ENCODE peak calls at places on chromosomes 3 and 15, in five cellular contexts. H is fibroblast of lung, M is thoracic aorta, V is cardiac muscle cell, Y is gastrocnemius medialis. E is an unnamed sample.
A peak's percentile ranks its signal among the peaks of the same experiment; 100 is the strongest.

GRCh38 chr3:194617827-194618226 is 15.4 kb downstream of the TMEM44 start:
- DNase-seq in V (no peak), H (peak; percentile 8), M (no peak), Y (no peak), E (no peak)

GRCh38 chr3:37520802-37521350 is 340.8 kb upstream of the CTDSPL start:
- DNase-seq in M (no peak), H (no peak), Y (no peak), V (no peak), E (no peak)

GRCh38 chr15:70234256-70234965 is 136.7 kb upstream of the TLE3 start:
- DNase-seq in Y (no peak), V (no peak), M (no peak), H (peak; percentile 43), E (no peak)

GRCh38 chr15:71685420-71685993 is 124.8 kb upstream of the NR2E3 start:
- DNase-seq in H (no peak), M (no peak), Y (no peak), V (no peak), E (no peak)

GRCh38 chr15:31840849-31841476 is 189.4 kb upstream of the CHRNA7 start:
- DNase-seq in Y (no peak), H (no peak), M (no peak), V (no peak), E (no peak)

GRCh38 chr3:149336925-149337324 is 3.5 kb upstream of the TM4SF18 start:
- DNase-seq in V (no peak), M (no peak), H (no peak), Y (no peak), E (no peak)

GRCh38 chr15:58465866-58466517 is 34.2 kb downstream of the LIPC start:
- DNase-seq in Y (no peak), H (no peak), V (no peak), M (no peak), E (no peak)

GRCh38 chr15:99279783-99280307 is 28.6 kb downstream of the LRRC28 start:
- DNase-seq in M (no peak), H (no peak), V (no peak), Y (no peak), E (no peak)

GRCh38 chr3:72663429-72663828 is 184.8 kb downstream of the SHQ1 start:
- DNase-seq in H (no peak), V (no peak), M (no peak), Y (no peak), E (no peak)

GRCh38 chr3:73625124-73625665 is 454 bp upstream of the PDZRN3 start:
- DNase-seq in Y (no peak), M (no peak), H (peak; percentile 71), V (peak; percentile 83), E (no peak)

GRCh38 chr15:43749690-43750345 is 3.6 kb downstream of the PDIA3 start:
- DNase-seq in V (no peak), M (no peak), H (no peak), Y (no peak), E (no peak)

GRCh38 chr15:61762682-61763081 is 297.6 kb downstream of the VPS13C start:
- DNase-seq in Y (no peak), H (no peak), V (no peak), M (no peak), E (no peak)

GRCh38 chr3:73669268-73669667 is 44.5 kb upstream of the PDZRN3 start:
- DNase-seq in H (peak; percentile 56), M (no peak), Y (no peak), V (no peak), E (no peak)

GRCh38 chr3:159187232-159187631 is 385.4 kb downstream of the MFSD1 start:
- DNase-seq in Y (no peak), V (no peak), M (no peak), H (peak; percentile 2), E (no peak)

GRCh38 chr3:159189994-159190669 is 388.3 kb downstream of the MFSD1 start:
- DNase-seq in V (no peak), Y (no peak), H (no peak), M (no peak), E (no peak)

GRCh38 chr3:159196316-159196715 is 394.5 kb downstream of the MFSD1 start:
- DNase-seq in V (no peak), M (no peak), H (no peak), Y (no peak), E (no peak)

GRCh38 chr3:159187706-159188105 is 385.9 kb downstream of the MFSD1 start:
- DNase-seq in H (no peak), V (no peak), Y (no peak), M (no peak), E (no peak)

DNA sequence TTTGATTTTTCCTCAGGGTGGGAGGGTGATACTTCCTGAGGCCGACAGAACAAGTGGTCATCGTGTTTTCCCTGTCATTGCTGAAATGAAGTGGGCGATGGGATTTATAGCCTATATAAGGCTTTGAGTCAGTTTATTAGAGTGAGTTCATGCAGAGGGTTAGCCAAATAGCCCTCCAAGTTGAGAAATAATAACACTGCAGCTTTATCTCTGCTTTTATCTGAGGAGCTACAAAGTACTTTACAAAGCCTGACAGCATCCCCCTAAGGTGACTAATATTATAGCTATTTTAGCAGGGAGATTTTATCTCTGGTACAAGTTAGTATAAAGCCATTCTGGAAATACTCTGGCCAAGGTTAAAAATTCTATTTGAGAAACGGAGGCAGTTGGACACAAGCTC is 389.6 kb downstream of the MFSD1 start:
- DNase-seq in V (no peak), M (no peak), Y (no peak), H (no peak), E (no peak)
- H3K27ac ChIP-seq in V (no peak overlapping the region), M (no peak overlapping the region), Y (no peak overlapping the region), H (no peak overlapping the region), E (no peak overlapping the region)

GRCh38 chr15:93046721-93047120 is 42.3 kb downstream of the RGMA start:
- DNase-seq in M (no peak), H (no peak), Y (no peak), V (no peak), E (no peak)
- H3K4me1 ChIP-seq in M (peaks cover 23% of the 10 kb centered on the region), H (no peaks in the 10 kb centered on the region), Y (peaks cover 9% of the 10 kb centered on the region), V (no peaks in the 10 kb centered on the region), E (no peaks in the 10 kb centered on the region)

GRCh38 chr3:55453871-55454496 is 33.1 kb downstream of the WNT5A start:
- DNase-seq in V (no peak), H (no peak), Y (no peak), M (no peak), E (no peak)

GRCh38 chr3:55445551-55445950 is 41.6 kb downstream of the WNT5A start:
- DNase-seq in M (no peak), Y (no peak), V (no peak), H (no peak), E (no peak)

GRCh38 chr3:55446860-55447259 is 40.2 kb downstream of the WNT5A start:
- DNase-seq in Y (no peak), M (no peak), V (no peak), H (no peak), E (no peak)

GRCh38 chr3:55452886-55453285 is 34.2 kb downstream of the WNT5A start:
- DNase-seq in Y (no peak), V (no peak), H (no peak), M (no peak), E (no peak)

GRCh38 chr3:55449527-55449926 is 37.6 kb downstream of the WNT5A start:
- DNase-seq in H (no peak), V (no peak), Y (no peak), M (no peak), E (no peak)
- TF ChIP-seq CTCF in H (no peak), V (no peak), Y (no peak), M (no peak), E (no peak)

GRCh38 chr3:16741103-16741758 is 136.0 kb upstream of the DAZL start:
- DNase-seq in H (peak; percentile 90), M (no peak), Y (peak; percentile 34), V (no peak), E (peak; percentile 26)
- H3K27ac ChIP-seq in H (no peak overlapping the region), M (no peak overlapping the region), Y (peak overlapping the region; percentile 64), V (peak overlapping the region; percentile 77), E (no peak overlapping the region)

GRCh38 chr3:157523814-157524213 is 20.6 kb upstream of the VEPH1 start:
- DNase-seq in V (no peak), M (no peak), Y (no peak), H (no peak), E (no peak)
- H3K4me1 ChIP-seq in V (no peaks in the 10 kb centered on the region), M (peaks cover 9% of the 10 kb centered on the region), Y (no peaks in the 10 kb centered on the region), H (peaks cover 13% of the 10 kb centered on the region), E (no peaks in the 10 kb centered on the region)

GRCh38 chr3:32262201-32262600 is 23.7 kb downstream of the CMTM8 start:
- DNase-seq in H (no peak), V (no peak), M (no peak), Y (no peak), E (no peak)
- TF ChIP-seq CTCF in H (no peak), V (no peak), M (no peak), Y (no peak), E (no peak)

DNA sequence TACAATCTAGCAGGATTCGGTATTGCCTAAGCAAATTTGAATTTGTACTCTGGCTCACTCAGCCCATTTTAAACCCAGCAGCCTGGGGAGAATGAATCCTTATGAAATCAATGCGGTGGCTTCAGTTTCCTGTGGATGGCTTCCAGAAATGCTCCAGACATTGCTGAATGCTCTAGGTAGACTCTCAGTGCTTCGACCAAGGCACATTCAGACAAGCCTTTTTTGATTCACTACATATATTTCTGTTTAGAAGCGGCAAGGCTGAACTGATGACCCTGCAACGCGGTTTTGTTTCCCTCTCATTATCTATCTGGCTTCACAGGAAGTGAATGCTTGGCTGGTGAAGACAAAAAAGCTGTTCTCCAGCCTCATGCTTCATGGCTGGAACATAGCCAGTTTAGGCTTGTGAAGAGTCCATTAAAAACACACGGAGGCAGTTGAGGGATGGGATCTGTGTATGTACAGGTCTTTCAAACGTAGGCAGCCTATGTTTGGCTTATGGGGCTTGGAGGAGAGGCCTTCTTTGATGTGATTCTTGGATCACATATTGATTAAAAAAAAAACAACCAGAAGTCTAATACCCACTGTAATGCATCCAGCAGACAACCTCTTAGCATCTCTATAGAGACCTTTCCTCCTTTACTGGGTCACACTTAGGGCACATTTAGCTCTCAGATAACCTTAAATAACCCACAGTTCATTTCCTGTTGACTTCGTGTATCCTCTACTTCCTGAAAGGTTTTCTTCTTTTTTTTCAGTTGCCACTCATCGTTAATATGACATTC is 400.2 kb upstream of the TBL1XR1 start:
- DNase-seq in H (peak; percentile 85), V (peak; percentile 17), M (no peak), Y (peak; percentile 64), E (peak; percentile 72)
- H3K27ac ChIP-seq in H (peak overlapping the region; percentile 46), V (no peak overlapping the region), M (peak overlapping the region; percentile 59), Y (peak overlapping the region; percentile 21), E (peak overlapping the region; percentile 72)